ENCODE peak calls at places on chromosomes 1 and 21, in eight cellular contexts. A is A549, O is ovary, L is K562, B is SK-N-SH, T is GM12878, K is tibial nerve, Z is stomach. Y is an unnamed sample.
A peak's percentile ranks its signal among the peaks of the same experiment; 100 is the strongest.

GRCh38 chr1:227612658-227613057 is 49.3 kb downstream of the ZNF678 start:
- DNase-seq in T (no peak), O (no peak), Z (no peak), L (no peak), A (no peak), B (no peak), K (no peak), Y (no peak)

GRCh38 chr1:161013104-161013590 is 7.8 kb downstream of the F11R start:
- DNase-seq in L (peak; percentile 7), O (no peak), T (no peak), A (no peak), K (no peak), Z (no peak), B (no peak), Y (no peak)

GRCh38 chr1:100622966-100623762 is 85.2 kb downstream of the GPR88 start:
- DNase-seq in A (no peak), O (no peak), B (no peak), L (no peak), T (no peak), K (no peak), Z (no peak), Y (no peak)

GRCh38 chr1:41488599-41488905 is 4.1 kb upstream of the EDN2 start:
- DNase-seq in Z (no peak), O (no peak), L (no peak), B (no peak), K (no peak), A (no peak), T (no peak), Y (no peak)

GRCh38 chr1:94672934-94673333 is 131.4 kb upstream of the F3 start:
- DNase-seq in Z (no peak), K (no peak), A (no peak), B (no peak), O (no peak), T (no peak), L (no peak), Y (no peak)

GRCh38 chr1:55320891-55321290 is 105.7 kb upstream of the USP24 start:
- DNase-seq in A (no peak), Z (no peak), B (no peak), O (no peak), T (no peak), K (no peak), L (no peak), Y (no peak)

GRCh38 chr1:226908419-226908818 is 31.7 kb upstream of the COQ8A start:
- DNase-seq in O (no peak), Z (no peak), B (no peak), L (no peak), T (no peak), A (no peak), K (no peak), Y (no peak)

GRCh38 chr1:34367954-34368353 is 191.2 kb downstream of the C1orf94 start:
- DNase-seq in O (no peak), A (no peak), T (no peak), K (no peak), L (no peak), Z (no peak), B (no peak), Y (no peak)

GRCh38 chr1:22388666-22389455 is 62.8 kb upstream of the ZBTB40 start:
- DNase-seq in B (no peak), L (no peak), O (no peak), T (no peak), A (no peak), Z (no peak), K (no peak), Y (no peak)

GRCh38 chr1:171087896-171088295 is 2.8 kb upstream of the FMO3 start:
- DNase-seq in A (no peak), B (no peak), Z (no peak), L (no peak), O (no peak), K (no peak), T (no peak), Y (no peak)

GRCh38 chr21:35520869-35521268 is 471.8 kb upstream of the RUNX1 start:
- DNase-seq in T (no peak), Z (no peak), L (no peak), O (no peak), K (no peak), B (no peak), A (no peak), Y (no peak)

GRCh38 chr1:8443558-8444194 is 125.8 kb downstream of the SLC45A1 start:
- DNase-seq in Z (no peak), L (no peak), B (no peak), K (no peak), A (no peak), T (no peak), O (no peak), Y (no peak)

GRCh38 chr1:54934869-54935268 is 45.6 kb upstream of the TMEM61 start:
- DNase-seq in O (no peak), B (no peak), L (no peak), K (no peak), A (no peak), Z (no peak), T (no peak), Y (no peak)

GRCh38 chr1:58454343-58454742 is 92.2 kb downstream of the OMA1 start:
- DNase-seq in B (no peak), K (no peak), O (no peak), A (no peak), Z (no peak), L (no peak), T (no peak), Y (no peak)

GRCh38 chr1:2104621-2105427 is 54.6 kb downstream of the PRKCZ start:
- DNase-seq in B (peak; percentile 67), Z (no peak), A (no peak), O (no peak), K (no peak), T (no peak), L (peak; percentile 57), Y (no peak)

GRCh38 chr1:227792216-227793078 is 23.0 kb upstream of the PRSS38 start:
- DNase-seq in A (no peak), O (peak; percentile 16), Z (no peak), L (no peak), K (peak; percentile 4), T (no peak), B (peak; percentile 23), Y (no peak)

DNA sequence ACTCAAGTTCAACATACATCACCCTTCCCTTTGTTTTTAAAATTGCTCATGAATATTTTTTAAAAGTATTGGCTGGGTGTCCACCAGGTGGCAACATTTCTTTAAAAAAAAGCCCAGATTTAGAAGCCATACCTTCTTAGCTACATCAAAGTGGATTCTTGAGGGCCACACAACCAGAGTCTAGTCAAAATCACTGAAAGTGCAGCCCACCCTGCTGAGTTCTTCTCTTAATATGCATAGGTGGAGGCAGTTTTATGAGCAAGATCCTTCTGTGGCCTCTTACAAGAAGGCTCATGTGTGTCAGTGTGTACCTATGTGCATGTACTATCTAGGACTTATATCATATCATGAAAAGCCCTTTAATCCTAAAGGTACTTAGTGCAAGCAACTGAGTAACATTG is 16.9 kb upstream of the GNG12 start:
- DNase-seq in L (peak; percentile 15), B (peak; percentile 17), O (no peak), A (no peak), T (no peak), Z (no peak), K (peak; percentile 23), Y (no peak)
- TF ChIP-seq CTCF in L (peak; percentile 75), B (peak; percentile 76), O (peak; percentile 64), A (peak; percentile 63), T (peak; percentile 23), Z (no peak), K (peak; percentile 27), Y (peak; percentile 57)

GRCh38 chr1:184892116-184892515 is 82.2 kb downstream of the NIBAN1 start:
- DNase-seq in O (no peak), A (no peak), Z (no peak), B (no peak), L (no peak), K (no peak), T (no peak), Y (no peak)
- TF ChIP-seq EP300 in O (no peak), A (no peak), Z (no peak), B (no peak), L (no peak), K (no peak), T (no peak), Y (no peak)

GRCh38 chr1:29245876-29246275 is 9.6 kb downstream of the PTPRU start:
- DNase-seq in Z (no peak), L (no peak), B (peak; percentile 68), T (no peak), A (no peak), K (no peak), O (no peak), Y (peak; percentile 27)
- TF ChIP-seq CTCF in Z (no peak), L (peak; percentile 30), B (peak; percentile 67), T (peak; percentile 44), A (peak; percentile 69), K (no peak), O (no peak), Y (no peak)

DNA sequence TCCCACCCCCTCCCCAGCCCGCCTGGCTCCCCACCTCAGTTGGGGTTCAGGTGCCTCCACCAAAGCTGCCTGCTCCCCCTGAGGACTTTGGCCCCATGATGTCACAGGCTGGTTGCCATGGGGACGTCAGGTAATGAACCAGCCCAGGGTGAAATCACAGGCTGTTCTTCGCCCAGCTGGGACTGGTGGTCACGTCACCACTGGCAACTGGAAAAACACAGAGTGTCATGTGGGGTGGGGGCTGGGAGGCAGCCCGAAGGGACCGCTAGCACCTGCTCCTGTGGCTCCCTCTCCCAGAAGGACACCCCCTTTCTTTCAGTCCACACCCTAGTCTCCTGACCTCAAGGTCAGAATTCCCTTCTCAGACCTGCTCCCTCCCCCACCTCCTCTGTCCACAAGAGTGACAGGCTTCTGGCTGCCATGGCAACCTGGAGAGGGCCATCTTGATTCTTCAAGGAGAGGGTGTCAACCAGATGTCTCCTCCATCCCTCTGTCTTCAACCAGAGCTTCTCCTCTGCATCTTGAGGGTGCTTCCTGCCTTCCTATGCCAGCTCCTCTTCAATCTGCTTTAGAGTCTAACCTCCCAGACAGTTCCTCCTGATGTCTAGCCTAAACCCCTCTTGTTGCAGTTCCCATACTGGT is 6.2 kb downstream of the FAM131C start:
- DNase-seq in L (peak; percentile 58), O (peak; percentile 23), A (peak; percentile 48), B (peak; percentile 49), T (no peak), K (no peak), Z (peak; percentile 57), Y (peak; percentile 49)
- TF ChIP-seq EP300 in L (no peak), O (no peak), A (no peak), B (no peak), T (no peak), K (no peak), Z (no peak), Y (no peak)

Y was measured in transverse colon.